ENCODE peak calls at places on chromosomes 5 and 9, in four cellular contexts. G is IMR-90, V is H1, C is H9. Z is an unnamed sample.

GRCh38 chr5:139386039-139386438 is 2.9 kb upstream of the SLC23A1 start:
- DNase-seq in C (no peak), G (no peak), V (no peak), Z (peak; percentile 30)

GRCh38 chr5:172005708-172006377 is 595 bp downstream of the FBXW11 start:
- DNase-seq in V (peak; percentile 65), G (no peak), C (peak; percentile 39), Z (no peak)

GRCh38 chr5:170809551-170809950 is 26.0 kb downstream of the GABRP start:
- DNase-seq in C (peak; percentile 42), G (peak; percentile 71), V (no peak), Z (peak; percentile 56)

GRCh38 chr5:64637144-64637543 is 53.2 kb upstream of the SHISAL2B start:
- DNase-seq in G (no peak), V (no peak), C (no peak), Z (no peak)

GRCh38 chr9:129173296-129174101 is 4.6 kb downstream of the IER5L start:
- DNase-seq in G (no peak), C (no peak), V (no peak), Z (no peak)

GRCh38 chr9:127838375-127839078 is 15.9 kb downstream of the ENG start:
- DNase-seq in G (peak; percentile 93), V (no peak), C (no peak), Z (peak; percentile 46)

GRCh38 chr9:127866535-127866934 is 10.9 kb downstream of the AK1 start:
- DNase-seq in V (no peak), G (no peak), C (no peak), Z (no peak)

GRCh38 chr9:6305954-6306563 is 22.1 kb upstream of the TPD52L3 start:
- DNase-seq in V (no peak), C (no peak), G (peak; percentile 50), Z (no peak)

GRCh38 chr9:93252781-93253530 is 69.0 kb downstream of the WNK2 start:
- DNase-seq in C (no peak), V (no peak), G (no peak), Z (no peak)

GRCh38 chr5:66660401-66660800 is 64.2 kb downstream of the MAST4 start:
- DNase-seq in C (no peak), V (no peak), G (no peak), Z (no peak)

GRCh38 chr5:23139338-23140171 is 286.4 kb upstream of the CDH12 start:
- DNase-seq in V (no peak), G (peak; percentile 0), C (no peak), Z (peak; percentile 36)

GRCh38 chr9:87603854-87604490 is 106.3 kb downstream of the DAPK1 start:
- DNase-seq in V (no peak), C (no peak), G (no peak), Z (no peak)

GRCh38 chr9:87599901-87600610 is 102.4 kb downstream of the DAPK1 start:
- DNase-seq in C (no peak), G (peak; percentile 94), V (no peak), Z (no peak)

GRCh38 chr9:87602933-87603643 is 105.4 kb downstream of the DAPK1 start:
- DNase-seq in V (no peak), G (no peak), C (no peak), Z (no peak)

GRCh38 chr9:87601595-87601994 is 103.9 kb downstream of the DAPK1 start:
- DNase-seq in V (no peak), G (no peak), C (no peak), Z (no peak)

GRCh38 chr9:87601175-87601574 is 103.5 kb downstream of the DAPK1 start:
- DNase-seq in V (no peak), G (no peak), C (no peak), Z (peak; percentile 58)
- H4K91ac ChIP-seq in V (no peak overlapping the region), G (no peak overlapping the region), C (no peak overlapping the region), Z (no peak overlapping the region)

DNA sequence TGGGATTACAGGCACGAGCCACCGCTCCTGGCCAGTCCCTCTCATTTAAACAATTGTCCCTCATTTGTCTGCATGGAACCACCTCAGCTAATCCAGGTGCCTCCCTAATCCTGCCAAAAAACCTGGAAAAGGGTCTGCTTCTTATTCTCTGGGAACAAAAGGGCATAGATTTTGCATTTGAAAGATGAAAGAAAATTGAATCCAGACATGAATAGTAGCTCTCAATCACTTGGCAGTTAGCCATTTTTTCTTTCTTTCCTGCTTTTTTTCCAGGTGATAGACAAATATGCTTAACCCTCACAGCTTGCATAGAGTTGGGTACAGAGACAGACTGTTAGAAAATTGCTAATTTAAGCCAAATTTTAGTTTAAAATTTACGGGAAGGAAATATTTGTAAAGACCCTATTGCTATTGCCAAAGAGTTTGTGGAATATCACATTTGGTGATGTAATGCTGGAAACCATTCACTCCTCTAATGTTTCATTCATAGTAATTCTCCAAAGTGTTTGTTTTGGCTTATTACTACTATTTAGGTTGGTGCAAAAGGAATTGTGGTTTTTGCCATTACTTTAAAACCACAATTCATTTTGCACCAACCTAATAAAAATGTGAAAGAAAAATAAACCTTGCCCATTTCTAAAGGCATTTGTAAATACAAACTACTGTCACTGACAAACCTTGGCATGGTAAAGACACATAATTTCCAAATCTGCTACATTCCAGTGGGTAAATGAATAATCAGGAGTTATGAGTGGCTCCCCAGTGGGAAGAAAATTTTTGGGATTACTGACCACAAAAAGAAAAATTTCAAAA is 80.5 kb upstream of the JAK2 start:
- DNase-seq in V (no peak), G (peak; percentile 74), C (no peak), Z (no peak)
- H2AK5ac ChIP-seq in V (no peak overlapping the region), G (peak overlapping the region; percentile 43), C (no peak overlapping the region), Z (no peak overlapping the region)

GRCh38 chr5:134568761-134569725 is 43.6 kb downstream of the JADE2 start:
- DNase-seq in V (no peak), G (peak; percentile 24), C (no peak), Z (no peak)

GRCh38 chr5:134567651-134568338 is 42.3 kb downstream of the JADE2 start:
- DNase-seq in V (no peak), G (peak; percentile 82), C (no peak), Z (peak; percentile 22)

GRCh38 chr5:134569758-134570364 is 44.4 kb downstream of the JADE2 start:
- DNase-seq in G (no peak), C (no peak), V (no peak), Z (no peak)

GRCh38 chr5:134566741-134567221 is 41.3 kb downstream of the JADE2 start:
- DNase-seq in G (no peak), V (no peak), C (no peak), Z (no peak)

DNA sequence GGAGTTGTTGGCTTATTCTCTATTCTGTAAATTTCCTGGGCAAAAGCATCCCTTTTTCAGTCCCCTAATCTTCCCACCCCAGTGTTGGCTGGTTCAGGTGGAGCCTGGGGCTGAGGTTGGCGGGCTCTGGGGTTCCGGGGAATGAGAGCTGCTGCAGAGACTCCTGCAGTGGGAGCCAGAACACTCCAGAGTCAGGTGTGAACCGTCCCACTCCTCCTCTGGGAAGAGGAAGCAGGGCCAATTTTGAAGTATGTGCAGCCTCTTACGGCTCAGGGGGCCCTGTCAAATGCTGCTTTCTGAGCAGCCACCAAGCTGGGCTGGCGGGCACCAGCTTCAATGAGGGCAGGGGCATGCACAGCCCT is 42.9 kb downstream of the JADE2 start:
- DNase-seq in V (no peak), G (no peak), C (no peak), Z (no peak)
- H3K79me1 ChIP-seq in V (peaks cover 4% of the 10 kb centered on the region), G (peaks cover 48% of the 10 kb centered on the region), C (no peaks in the 10 kb centered on the region), Z (no peaks in the 10 kb centered on the region)

DNA sequence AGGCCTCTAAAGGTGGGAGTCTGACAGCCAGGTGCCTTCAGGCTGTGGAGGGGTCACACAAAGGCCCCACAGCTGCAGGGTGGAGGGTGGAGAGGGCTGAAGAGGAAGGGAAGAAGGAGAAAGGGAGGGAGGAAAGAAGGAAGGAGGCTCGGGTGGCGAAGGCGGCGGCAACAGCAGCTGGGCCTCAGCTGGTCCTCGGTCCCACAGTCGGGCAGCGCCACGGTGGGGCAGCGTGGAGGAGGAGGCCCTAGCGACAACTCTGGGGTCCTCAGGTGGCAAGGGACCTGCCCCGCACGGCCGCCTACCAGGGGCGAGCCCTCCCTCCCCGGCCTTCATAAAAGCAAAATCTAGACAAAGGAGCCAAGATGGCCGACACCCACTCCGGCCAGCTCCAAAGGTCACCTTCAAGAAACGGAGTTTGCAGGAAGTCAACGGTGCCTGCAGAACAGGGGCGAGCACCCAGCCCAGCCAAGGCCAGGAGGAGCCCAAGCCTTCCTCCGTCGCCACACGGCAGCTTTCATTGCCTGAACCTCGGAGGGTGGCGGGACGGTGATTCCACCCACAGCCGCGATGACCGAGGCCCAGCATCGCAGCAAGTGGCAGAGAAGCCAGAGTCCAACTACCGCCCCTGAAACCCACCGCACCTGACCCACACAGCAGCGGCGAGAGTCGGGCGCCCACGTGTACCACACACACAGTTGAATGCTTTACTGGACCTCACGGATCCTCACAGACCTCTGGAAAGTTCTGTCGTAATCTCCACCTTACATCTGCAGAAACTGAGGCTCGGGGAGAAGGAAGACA is 98.7 kb downstream of the VAV2 start:
- DNase-seq in V (peak; percentile 41), G (no peak), C (no peak), Z (no peak)
- H4K91ac ChIP-seq in V (peak overlapping the region; percentile 58), G (no peak overlapping the region), C (no peak overlapping the region), Z (peak overlapping the region; percentile 4)